ENCODE peak calls at places on chromosomes 13 and 19, in four cellular contexts. C is GM23338, E is fibroblast of lung, J is transverse colon. Z is an unnamed sample.

GRCh38 chr13:30443957-30444404 is 21.7 kb downstream of the UBE2L5 start:
- DNase-seq in C (no peak), J (no peak), E (no peak), Z (no peak)

GRCh38 chr13:71645467-71645866 is 221.5 kb downstream of the DACH1 start:
- DNase-seq in C (no peak), J (no peak), E (no peak), Z (no peak)

GRCh38 chr13:33543631-33544030 is 258.1 kb upstream of the STARD13 start:
- DNase-seq in E (peak; percentile 38), C (peak; percentile 32), J (no peak), Z (no peak)

GRCh38 chr13:40470665-40471064 is 195.8 kb downstream of the FOXO1 start:
- DNase-seq in J (no peak), E (no peak), C (no peak), Z (no peak)

GRCh38 chr19:16391301-16392055 is 66.9 kb downstream of the KLF2 start:
- DNase-seq in E (no peak), J (no peak), C (no peak), Z (no peak)

GRCh38 chr13:98998831-98999634 is 21.2 kb upstream of the DOCK9 start:
- DNase-seq in C (no peak), J (no peak), E (peak; percentile 38), Z (no peak)

GRCh38 chr19:10681658-10682057 is 19.6 kb upstream of the QTRT1 start:
- DNase-seq in J (no peak), C (no peak), E (no peak), Z (no peak)

GRCh38 chr19:55087542-55087935 is 11.9 kb downstream of the EPS8L1 start:
- DNase-seq in E (peak; percentile 19), C (peak; percentile 62), J (no peak), Z (peak; percentile 16)

GRCh38 chr13:104198811-104199210 is 1132.6 kb upstream of the SLC10A2 start:
- DNase-seq in J (no peak), E (no peak), C (no peak), Z (no peak)

GRCh38 chr19:57239982-57240310 is 486 bp upstream of the ZNF805 start:
- DNase-seq in J (no peak), E (peak; percentile 6), C (peak; percentile 66), Z (no peak)

GRCh38 chr19:11538232-11539036 is at the start of gene CNN1:
- DNase-seq in E (peak; percentile 39), J (peak; percentile 75), C (peak; percentile 86), Z (peak; percentile 90)

GRCh38 chr13:57634829-57635165 is 3.3 kb downstream of the PCDH17 start:
- DNase-seq in C (peak; percentile 43), J (no peak), E (no peak), Z (no peak)

GRCh38 chr13:87259479-87260083 is 411.6 kb upstream of the SLITRK5 start:
- DNase-seq in C (peak; percentile 77), E (peak; percentile 12), J (no peak), Z (no peak)

GRCh38 chr19:45442927-45443461 is 19.3 kb upstream of the ERCC1 start:
- DNase-seq in E (peak; percentile 41), C (peak; percentile 69), J (peak; percentile 52), Z (peak; percentile 59)

GRCh38 chr19:49906879-49907564 is 10.3 kb upstream of the IL4I1 start:
- DNase-seq in E (no peak), C (no peak), J (no peak), Z (no peak)

GRCh38 chr19:4555657-4556561 is 3.6 kb downstream of the SEMA6B start:
- DNase-seq in J (peak; percentile 46), C (peak; percentile 83), E (no peak), Z (no peak)

GRCh38 chr19:9792191-9793050 is 23.9 kb upstream of the ZNF846 start:
- DNase-seq in C (peak; percentile 99), J (peak; percentile 97), E (peak; percentile 93), Z (peak; percentile 91)

GRCh38 chr19:49744946-49745381 is 18.1 kb downstream of the TSKS start:
- DNase-seq in J (no peak), E (no peak), C (peak; percentile 91), Z (no peak)

GRCh38 chr19:6402834-6403608 is 10.1 kb upstream of the GTF2F1 start:
- DNase-seq in J (peak; percentile 84), E (peak; percentile 64), C (peak; percentile 25), Z (peak; percentile 52)

GRCh38 chr19:4338441-4339350 is at the start of gene STAP2:
- DNase-seq in J (peak; percentile 88), E (no peak), C (peak; percentile 80), Z (no peak)

GRCh38 chr19:46862974-46863632 is 2.3 kb downstream of the ARHGAP35 start:
- DNase-seq in J (no peak), E (no peak), C (peak; percentile 34), Z (no peak)

GRCh38 chr19:6032827-6033226 is 54.9 kb upstream of the RANBP3 start:
- DNase-seq in J (no peak), E (no peak), C (no peak), Z (no peak)

GRCh38 chr19:32324631-32325215 is 20.7 kb upstream of the ZNF507 start:
- DNase-seq in E (peak; percentile 37), J (no peak), C (no peak), Z (peak; percentile 6)

GRCh38 chr13:74158028-74158427 is 23.8 kb upstream of the KLF12 start:
- DNase-seq in C (no peak), E (peak; percentile 39), J (no peak), Z (peak; percentile 47)

GRCh38 chr19:7500811-7501450 is 12.1 kb upstream of the PEX11G start:
- DNase-seq in J (peak; percentile 74), C (peak; percentile 96), E (no peak), Z (peak; percentile 46)

GRCh38 chr19:35879068-35879467 is 10.7 kb downstream of the APLP1 start:
- DNase-seq in C (peak; percentile 30), J (no peak), E (no peak), Z (no peak)

GRCh38 chr19:34778342-34778741 is 5.3 kb upstream of the ZNF599 start:
- DNase-seq in E (no peak), C (no peak), J (no peak), Z (no peak)

GRCh38 chr19:18438331-18439024 is 545 bp upstream of the ISYNA1 start:
- DNase-seq in C (peak; percentile 64), E (no peak), J (no peak), Z (no peak)

GRCh38 chr13:27810461-27810860 is 18.2 kb downstream of the GSX1 start:
- DNase-seq in J (no peak), E (no peak), C (no peak), Z (no peak)

GRCh38 chr19:15216363-15216762 is 15.6 kb upstream of the NOTCH3 start:
- DNase-seq in E (no peak), C (no peak), J (no peak), Z (no peak)

GRCh38 chr13:73625562-73626339 is 508.5 kb downstream of the KLF12 start:
- DNase-seq in C (no peak), J (no peak), E (no peak), Z (no peak)

GRCh38 chr19:47495478-47496372 is 11.7 kb upstream of the KPTN start:
- DNase-seq in E (no peak), J (no peak), C (no peak), Z (no peak)

GRCh38 chr19:10876459-10877240 is 5.3 kb downstream of the CARM1 start:
- DNase-seq in J (peak; percentile 44), E (no peak), C (no peak), Z (no peak)

GRCh38 chr19:53103141-53103902 is at the start of gene ZNF160:
- DNase-seq in J (peak; percentile 99), C (peak; percentile 99), E (peak; percentile 95), Z (peak; percentile 94)

GRCh38 chr19:53101518-53101917 is 1.7 kb downstream of the ZNF160 start:
- DNase-seq in C (peak; percentile 21), E (no peak), J (no peak), Z (peak; percentile 12)

GRCh38 chr19:53103903-53104203 is 631 bp upstream of the ZNF160 start:
- DNase-seq in C (no peak), J (no peak), E (no peak), Z (no peak)

GRCh38 chr19:53102186-53102585 is 1.0 kb downstream of the ZNF160 start:
- DNase-seq in E (no peak), C (no peak), J (no peak), Z (no peak)

GRCh38 chr19:53102701-53103140 is 501 bp downstream of the ZNF160 start:
- DNase-seq in C (peak; percentile 55), E (peak; percentile 24), J (peak; percentile 19), Z (peak; percentile 31)
- H3K4me1 ChIP-seq in C (peaks cover 13% of the 10 kb centered on the region), E (no peaks in the 10 kb centered on the region), J (peaks cover 15% of the 10 kb centered on the region), Z (no peaks in the 10 kb centered on the region)

GRCh38 chr19:2533072-2533425 is 57.1 kb downstream of the GADD45B start:
- DNase-seq in J (no peak), C (no peak), E (no peak), Z (no peak)
- H3K4me1 ChIP-seq in J (no peaks in the 10 kb centered on the region), C (no peaks in the 10 kb centered on the region), E (peaks cover 14% of the 10 kb centered on the region), Z (peaks cover 10% of the 10 kb centered on the region)

DNA sequence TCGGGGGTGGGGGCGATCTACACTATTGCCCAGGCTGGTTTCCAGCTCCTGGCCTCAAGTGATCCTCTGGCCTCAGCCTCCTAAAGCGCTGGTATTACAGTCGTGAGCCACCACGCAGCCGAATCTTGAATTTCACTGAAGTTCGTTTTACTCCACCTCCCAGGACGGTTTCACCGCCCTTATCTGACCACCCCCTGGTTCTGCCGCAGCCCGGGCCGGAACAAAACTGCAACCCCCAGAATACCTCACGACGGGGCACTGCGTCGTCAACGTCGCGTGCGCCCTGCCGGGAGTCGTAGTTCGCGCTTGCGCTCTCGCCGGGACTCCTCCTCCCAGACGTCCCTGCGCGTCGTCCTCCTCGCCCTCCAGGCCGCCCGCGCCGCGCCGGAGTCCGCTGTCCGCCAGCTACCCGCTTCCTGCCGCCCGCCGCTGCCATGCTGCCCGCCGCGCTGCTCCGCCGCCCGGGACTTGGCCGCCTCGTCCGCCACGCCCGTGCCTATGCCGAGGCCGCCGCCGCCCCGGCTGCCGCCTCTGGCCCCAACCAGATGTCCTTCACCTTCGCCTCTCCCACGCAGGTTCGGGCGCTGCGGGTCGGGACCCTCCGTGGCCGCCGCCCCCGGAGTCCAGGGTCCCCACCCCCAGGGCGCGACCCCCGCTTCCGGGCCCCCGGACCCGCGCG is at the start of gene ATP5F1D:
- DNase-seq in C (peak; percentile 98), J (peak; percentile 96), E (peak; percentile 95), Z (peak; percentile 95)
- H3K4me1 ChIP-seq in C (peaks cover 15% of the 10 kb centered on the region), J (peaks cover 70% of the 10 kb centered on the region), E (peaks cover 25% of the 10 kb centered on the region), Z (peaks cover 25% of the 10 kb centered on the region)

DNA sequence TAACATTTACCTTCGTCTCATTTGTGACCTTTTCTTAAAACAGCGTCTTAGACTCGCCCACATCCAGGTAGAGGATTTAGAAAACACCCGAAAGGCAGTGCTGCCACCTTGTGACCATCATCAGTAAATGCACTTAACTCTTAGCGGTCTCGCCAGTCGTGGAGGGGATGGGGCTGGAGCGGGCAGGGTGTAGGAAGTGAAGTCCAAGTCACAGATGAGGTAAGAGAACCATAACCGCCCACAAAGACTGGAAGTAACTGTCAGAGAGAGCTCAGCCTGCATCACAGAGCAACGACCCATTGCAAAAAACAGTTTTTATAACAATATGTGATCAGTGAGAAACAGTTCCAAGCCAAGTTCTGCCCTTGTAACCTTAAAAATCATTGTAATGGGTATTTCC is 10.7 kb upstream of the CEACAM3 start:
- DNase-seq in E (peak; percentile 68), J (peak; percentile 80), C (peak; percentile 93), Z (peak; percentile 65)
- H3K4me1 ChIP-seq in E (no peaks in the 10 kb centered on the region), J (peaks cover 13% of the 10 kb centered on the region), C (no peaks in the 10 kb centered on the region), Z (no peaks in the 10 kb centered on the region)

GRCh38 chr13:114065141-114065925 is 67.1 kb downstream of the RASA3 start:
- DNase-seq in C (peak; percentile 64), E (peak; percentile 99), J (peak; percentile 80), Z (peak; percentile 98)
- H3K4me1 ChIP-seq in C (peaks cover 9% of the 10 kb centered on the region), E (peaks cover 57% of the 10 kb centered on the region), J (peaks cover 51% of the 10 kb centered on the region), Z (peaks cover 52% of the 10 kb centered on the region)

GRCh38 chr19:13838943-13839192 is 38.1 kb upstream of the NANOS3 start:
- DNase-seq in C (no peak), E (no peak), J (no peak), Z (no peak)
- H3K4me1 ChIP-seq in C (peaks cover 22% of the 10 kb centered on the region), E (peaks cover 37% of the 10 kb centered on the region), J (peaks cover 71% of the 10 kb centered on the region), Z (peaks cover 40% of the 10 kb centered on the region)

GRCh38 chr19:1875646-1876493 is 9.4 kb downstream of the ABHD17A start:
- DNase-seq in E (peak; percentile 86), C (peak; percentile 97), J (peak; percentile 94), Z (peak; percentile 83)
- H3K4me1 ChIP-seq in E (peaks cover 9% of the 10 kb centered on the region), C (peaks cover 16% of the 10 kb centered on the region), J (peaks cover 48% of the 10 kb centered on the region), Z (peaks cover 12% of the 10 kb centered on the region)

Z was measured in IMR-90.